ENCODE peak calls at places on chromosomes 11 and 22, in ten cellular contexts. L is body of pancreas, D is A549, J is fibroblast of pulmonary artery, C is Calu3, Y is glutamatergic neuron, A is AG10803, P is fibroblast of lung, T is upper lobe of right lung, B is pancreas. M is an unnamed sample.
A peak's percentile ranks its signal among the peaks of the same experiment; 100 is the strongest.

GRCh38 chr11:80815752-80816453 is 1375.1 kb upstream of the TENM4 start:
- DNase-seq in L (no peak), D (no peak), J (peak; percentile 4), C (no peak), Y (no peak), A (no peak), P (no peak), T (no peak), B (no peak), M (no peak)

GRCh38 chr11:114156766-114157165 is 97.3 kb downstream of the ZBTB16 start:
- DNase-seq in L (no peak), D (no peak), J (no peak), C (no peak), Y (no peak), A (no peak), P (no peak), T (no peak), B (no peak), M (no peak)

GRCh38 chr11:12154871-12155668 is 44.7 kb downstream of the MICAL2 start:
- DNase-seq in L (no peak), D (no peak), J (no peak), C (no peak), Y (no peak), A (no peak), P (no peak), T (no peak), B (no peak), M (no peak)

GRCh38 chr22:47553436-47553835 is 791.0 kb downstream of the TBC1D22A start:
- DNase-seq in L (no peak), D (no peak), J (no peak), C (no peak), Y (no peak), A (no peak), P (no peak), T (no peak), B (no peak), M (no peak)

GRCh38 chr11:95299078-95299611 is 68.1 kb upstream of the SESN3 start:
- DNase-seq in L (no peak), D (no peak), J (no peak), C (no peak), Y (no peak), A (peak; percentile 36), P (peak; percentile 22), T (no peak), B (no peak), M (no peak)

GRCh38 chr11:6297831-6298230 is 22.5 kb downstream of the CAVIN3 start:
- DNase-seq in L (no peak), D (no peak), J (no peak), C (no peak), Y (no peak), A (no peak), P (peak; percentile 32), T (no peak), B (no peak), M (no peak)

GRCh38 chr11:78499971-78500370 is 74.7 kb downstream of the NARS2 start:
- DNase-seq in L (no peak), D (no peak), J (peak; percentile 5), C (no peak), Y (no peak), A (peak; percentile 21), P (no peak), T (no peak), B (no peak), M (no peak)

GRCh38 chr11:5807580-5807979 is 1.1 kb upstream of the OR52N2 start:
- DNase-seq in L (no peak), D (no peak), J (no peak), C (no peak), Y (no peak), A (no peak), P (no peak), T (no peak), B (no peak), M (no peak)

GRCh38 chr11:33445761-33446161 is 188.6 kb downstream of the HIPK3 start:
- DNase-seq in L (no peak), D (no peak), J (peak; percentile 21), C (no peak), Y (no peak), A (peak; percentile 85), P (no peak), T (no peak), B (no peak), M (no peak)

GRCh38 chr11:43962383-43962969 is 20.0 kb downstream of the C11orf96 start:
- DNase-seq in L (no peak), D (no peak), J (no peak), C (no peak), Y (no peak), A (peak; percentile 27), P (no peak), T (no peak), B (no peak), M (no peak)

GRCh38 chr11:110761994-110762393 is 49.8 kb upstream of the ARHGAP20 start:
- DNase-seq in L (no peak), D (no peak), J (no peak), C (no peak), Y (no peak), A (no peak), P (no peak), T (no peak), B (no peak), M (no peak)

GRCh38 chr11:79366218-79366617 is 74.6 kb downstream of the TENM4 start:
- DNase-seq in L (no peak), D (no peak), J (no peak), C (no peak), Y (no peak), A (no peak), P (no peak), T (no peak), B (no peak), M (no peak)

GRCh38 chr11:43504316-43504950 is 145.7 kb downstream of the TTC17 start:
- DNase-seq in L (peak; percentile 21), D (peak; percentile 28), J (peak; percentile 26), C (peak; percentile 32), Y (peak; percentile 31), A (peak; percentile 11), P (no peak), T (no peak), B (no peak), M (peak; percentile 60)

GRCh38 chr22:27594474-27595134 is 207.0 kb downstream of the MN1 start:
- DNase-seq in L (no peak), D (no peak), J (no peak), C (no peak), Y (no peak), A (no peak), P (no peak), T (no peak), B (no peak), M (no peak)
- TF ChIP-seq CTCF in L (no peak), D (no peak), J (no peak), C (no peak), Y (no peak), A (no peak), P (no peak), T (no peak), B (no peak), M (no peak)

GRCh38 chr11:86115542-86116385 is 46.9 kb upstream of the PICALM start:
- DNase-seq in L (no peak), D (peak; percentile 40), J (peak; percentile 19), C (peak; percentile 28), Y (no peak), A (no peak), P (no peak), T (no peak), B (no peak), M (no peak)
- TF ChIP-seq CTCF in L (no peak), D (no peak), J (peak; percentile 12), C (no peak), Y (no peak), A (peak; percentile 1), P (no peak), T (no peak), B (no peak), M (no peak)

GRCh38 chr11:17388609-17389204 is at the start of gene KCNJ11:
- DNase-seq in L (peak; percentile 55), D (peak; percentile 29), J (no peak), C (peak; percentile 39), Y (no peak), A (no peak), P (no peak), T (no peak), B (no peak), M (no peak)

GRCh38 chr11:17387811-17388210 is 648 bp downstream of the KCNJ11 start:
- DNase-seq in L (no peak), D (no peak), J (no peak), C (no peak), Y (no peak), A (no peak), P (no peak), T (no peak), B (no peak), M (no peak)

GRCh38 chr11:17389957-17390649 is 1.6 kb upstream of the KCNJ11 start:
- DNase-seq in L (no peak), D (no peak), J (no peak), C (no peak), Y (no peak), A (no peak), P (no peak), T (no peak), B (no peak), M (no peak)

GRCh38 chr11:17387280-17387679 is 1.2 kb downstream of the KCNJ11 start:
- DNase-seq in L (no peak), D (no peak), J (no peak), C (no peak), Y (no peak), A (no peak), P (no peak), T (no peak), B (no peak), M (no peak)

GRCh38 chr11:17389205-17389956 is 922 bp upstream of the KCNJ11 start:
- DNase-seq in L (peak; percentile 88), D (peak; percentile 76), J (peak; percentile 13), C (peak; percentile 88), Y (peak; percentile 89), A (no peak), P (peak; percentile 19), T (peak; percentile 91), B (peak; percentile 81), M (peak; percentile 75)
- TF ChIP-seq CTCF in L (peak; percentile 94), D (peak; percentile 96), J (peak; percentile 29), C (peak; percentile 88), Y (peak; percentile 81), A (no peak), P (peak; percentile 31), T (peak; percentile 75), B (peak; percentile 67), M (peak; percentile 45)

GRCh38 chr11:46523290-46523689 is 70.5 kb downstream of the AMBRA1 start:
- DNase-seq in L (no peak), D (no peak), J (no peak), C (no peak), Y (no peak), A (no peak), P (no peak), T (no peak), B (no peak), M (no peak)

GRCh38 chr11:46520971-46521745 is 72.7 kb downstream of the AMBRA1 start:
- DNase-seq in L (no peak), D (no peak), J (peak; percentile 59), C (no peak), Y (no peak), A (peak; percentile 63), P (peak; percentile 61), T (no peak), B (no peak), M (no peak)

GRCh38 chr11:46522682-46523281 is 71.0 kb downstream of the AMBRA1 start:
- DNase-seq in L (no peak), D (no peak), J (no peak), C (no peak), Y (no peak), A (no peak), P (no peak), T (no peak), B (no peak), M (no peak)

GRCh38 chr11:46524201-46524600 is 69.6 kb downstream of the AMBRA1 start:
- DNase-seq in L (no peak), D (no peak), J (no peak), C (no peak), Y (no peak), A (no peak), P (no peak), T (no peak), B (no peak), M (no peak)

GRCh38 chr11:46521947-46522681 is 71.7 kb downstream of the AMBRA1 start:
- DNase-seq in L (no peak), D (no peak), J (peak; percentile 20), C (no peak), Y (no peak), A (peak; percentile 41), P (peak; percentile 20), T (no peak), B (no peak), M (no peak)
- TF ChIP-seq CTCF in L (no peak), D (no peak), J (peak; percentile 25), C (no peak), Y (no peak), A (peak; percentile 38), P (no peak), T (no peak), B (no peak), M (no peak)

M was measured in ovary.